ENCODE peak calls at places on chromosome 13, in nine cellular contexts. One of them, this sample, is unnamed.

GRCh38 chr13:23558675-23559536 is 11.3 kb upstream of the TNFRSF19 start:
- DNase-seq in H54: peak
- DNase-seq in IMR-90: peak
- DNase-seq in adrenal gland: peak
- DNase-seq in breast epithelium: peak
- DNase-seq in A549: peak
- DNase-seq in right lobe of liver: no peak
- DNase-seq in gastrocnemius medialis: peak
- DNase-seq in NB4: peak
- DNase-seq in this sample: no peak

GRCh38 chr13:67013709-67014108 is 216.4 kb downstream of the PCDH9 start:
- DNase-seq in H54: no peak
- DNase-seq in IMR-90: no peak
- DNase-seq in adrenal gland: no peak
- DNase-seq in breast epithelium: no peak
- DNase-seq in A549: no peak
- DNase-seq in right lobe of liver: no peak
- DNase-seq in gastrocnemius medialis: no peak
- DNase-seq in NB4: no peak
- DNase-seq in this sample: no peak

GRCh38 chr13:111486801-111487200 is 166.4 kb downstream of the TEX29 start:
- DNase-seq in H54: no peak
- DNase-seq in IMR-90: no peak
- DNase-seq in adrenal gland: peak
- DNase-seq in breast epithelium: no peak
- DNase-seq in A549: no peak
- DNase-seq in right lobe of liver: no peak
- DNase-seq in gastrocnemius medialis: no peak
- DNase-seq in NB4: no peak
- DNase-seq in this sample: no peak

GRCh38 chr13:39506559-39507390 is 96.2 kb downstream of the LHFPL6 start:
- DNase-seq in H54: no peak
- DNase-seq in IMR-90: peak
- DNase-seq in adrenal gland: no peak
- DNase-seq in breast epithelium: no peak
- DNase-seq in A549: no peak
- DNase-seq in right lobe of liver: no peak
- DNase-seq in gastrocnemius medialis: no peak
- DNase-seq in NB4: no peak
- DNase-seq in this sample: no peak

GRCh38 chr13:77374339-77374738 is 47.4 kb upstream of the MYCBP2 start:
- DNase-seq in H54: no peak
- DNase-seq in IMR-90: no peak
- DNase-seq in adrenal gland: no peak
- DNase-seq in breast epithelium: no peak
- DNase-seq in A549: no peak
- DNase-seq in right lobe of liver: no peak
- DNase-seq in gastrocnemius medialis: no peak
- DNase-seq in NB4: no peak
- DNase-seq in this sample: no peak

GRCh38 chr13:93859666-93860065 is 619.8 kb downstream of the DCT start:
- DNase-seq in H54: no peak
- DNase-seq in IMR-90: peak
- DNase-seq in adrenal gland: no peak
- DNase-seq in breast epithelium: no peak
- DNase-seq in A549: no peak
- DNase-seq in right lobe of liver: no peak
- DNase-seq in gastrocnemius medialis: no peak
- DNase-seq in NB4: no peak
- DNase-seq in this sample: no peak

GRCh38 chr13:44271915-44272341 is 101.7 kb upstream of the SERP2 start:
- DNase-seq in H54: no peak
- DNase-seq in IMR-90: no peak
- DNase-seq in adrenal gland: peak
- DNase-seq in breast epithelium: no peak
- DNase-seq in A549: no peak
- DNase-seq in right lobe of liver: no peak
- DNase-seq in gastrocnemius medialis: peak
- DNase-seq in NB4: no peak
- DNase-seq in this sample: no peak

GRCh38 chr13:109227344-109227940 is 558.9 kb downstream of the IRS2 start:
- DNase-seq in H54: no peak
- DNase-seq in IMR-90: no peak
- DNase-seq in adrenal gland: no peak
- DNase-seq in breast epithelium: no peak
- DNase-seq in A549: no peak
- DNase-seq in right lobe of liver: no peak
- DNase-seq in gastrocnemius medialis: no peak
- DNase-seq in NB4: no peak
- DNase-seq in this sample: no peak

GRCh38 chr13:46552302-46552680 is 679 bp upstream of the LRCH1 start:
- DNase-seq in H54: no peak
- DNase-seq in IMR-90: no peak
- DNase-seq in adrenal gland: no peak
- DNase-seq in breast epithelium: no peak
- DNase-seq in A549: no peak
- DNase-seq in right lobe of liver: no peak
- DNase-seq in gastrocnemius medialis: no peak
- DNase-seq in NB4: peak
- DNase-seq in this sample: no peak

GRCh38 chr13:46553886-46554855 is 1.2 kb downstream of the LRCH1 start:
- DNase-seq in H54: peak
- DNase-seq in IMR-90: peak
- DNase-seq in adrenal gland: peak
- DNase-seq in breast epithelium: peak
- DNase-seq in A549: peak
- DNase-seq in right lobe of liver: peak
- DNase-seq in gastrocnemius medialis: peak
- DNase-seq in NB4: peak
- DNase-seq in this sample: peak

GRCh38 chr13:46551410-46552301 is 1.3 kb upstream of the LRCH1 start:
- DNase-seq in H54: no peak
- DNase-seq in IMR-90: peak
- DNase-seq in adrenal gland: peak
- DNase-seq in breast epithelium: peak
- DNase-seq in A549: peak
- DNase-seq in right lobe of liver: peak
- DNase-seq in gastrocnemius medialis: peak
- DNase-seq in NB4: peak
- DNase-seq in this sample: peak

GRCh38 chr13:46553521-46553885 is 533 bp downstream of the LRCH1 start:
- DNase-seq in H54: no peak
- DNase-seq in IMR-90: no peak
- DNase-seq in adrenal gland: peak
- DNase-seq in breast epithelium: no peak
- DNase-seq in A549: no peak
- DNase-seq in right lobe of liver: peak
- DNase-seq in gastrocnemius medialis: no peak
- DNase-seq in NB4: no peak
- DNase-seq in this sample: peak

GRCh38 chr13:46552888-46553520 is at the start of gene LRCH1:
- DNase-seq in H54: peak
- DNase-seq in IMR-90: peak
- DNase-seq in adrenal gland: peak
- DNase-seq in breast epithelium: peak
- DNase-seq in A549: peak
- DNase-seq in right lobe of liver: peak
- DNase-seq in gastrocnemius medialis: peak
- DNase-seq in NB4: peak
- DNase-seq in this sample: peak
- TF ChIP-seq POLR2A in H54: peak
- TF ChIP-seq POLR2A in IMR-90: peak
- TF ChIP-seq POLR2A in adrenal gland: no peak
- TF ChIP-seq POLR2A in breast epithelium: no peak
- TF ChIP-seq POLR2A in A549: peak
- TF ChIP-seq POLR2A in right lobe of liver: peak
- TF ChIP-seq POLR2A in gastrocnemius medialis: peak
- TF ChIP-seq POLR2A in NB4: peak
- TF ChIP-seq POLR2A in this sample: no peak

GRCh38 chr13:48412100-48412556 is 785 bp downstream of the LPAR6 start:
- DNase-seq in H54: no peak
- DNase-seq in IMR-90: peak
- DNase-seq in adrenal gland: no peak
- DNase-seq in breast epithelium: no peak
- DNase-seq in A549: no peak
- DNase-seq in right lobe of liver: no peak
- DNase-seq in gastrocnemius medialis: no peak
- DNase-seq in NB4: peak
- DNase-seq in this sample: no peak

GRCh38 chr13:48415516-48415915 is 2.6 kb upstream of the LPAR6 start:
- DNase-seq in H54: no peak
- DNase-seq in IMR-90: no peak
- DNase-seq in adrenal gland: no peak
- DNase-seq in breast epithelium: no peak
- DNase-seq in A549: no peak
- DNase-seq in right lobe of liver: no peak
- DNase-seq in gastrocnemius medialis: no peak
- DNase-seq in NB4: no peak
- DNase-seq in this sample: no peak

GRCh38 chr13:48411281-48412099 is 1.4 kb downstream of the LPAR6 start:
- DNase-seq in H54: no peak
- DNase-seq in IMR-90: peak
- DNase-seq in adrenal gland: no peak
- DNase-seq in breast epithelium: no peak
- DNase-seq in A549: no peak
- DNase-seq in right lobe of liver: no peak
- DNase-seq in gastrocnemius medialis: no peak
- DNase-seq in NB4: peak
- DNase-seq in this sample: no peak

GRCh38 chr13:48414501-48414900 is 1.6 kb upstream of the LPAR6 start:
- DNase-seq in H54: no peak
- DNase-seq in IMR-90: no peak
- DNase-seq in adrenal gland: no peak
- DNase-seq in breast epithelium: no peak
- DNase-seq in A549: no peak
- DNase-seq in right lobe of liver: no peak
- DNase-seq in gastrocnemius medialis: no peak
- DNase-seq in NB4: no peak
- DNase-seq in this sample: no peak

GRCh38 chr13:48412881-48413351 is at the start of gene LPAR6:
- DNase-seq in H54: no peak
- DNase-seq in IMR-90: peak
- DNase-seq in adrenal gland: peak
- DNase-seq in breast epithelium: no peak
- DNase-seq in A549: no peak
- DNase-seq in right lobe of liver: no peak
- DNase-seq in gastrocnemius medialis: no peak
- DNase-seq in NB4: peak
- DNase-seq in this sample: no peak
- TF ChIP-seq POLR2A in H54: no peak
- TF ChIP-seq POLR2A in IMR-90: no peak
- TF ChIP-seq POLR2A in adrenal gland: peak
- TF ChIP-seq POLR2A in breast epithelium: peak
- TF ChIP-seq POLR2A in A549: no peak
- TF ChIP-seq POLR2A in right lobe of liver: peak
- TF ChIP-seq POLR2A in gastrocnemius medialis: peak
- TF ChIP-seq POLR2A in NB4: no peak
- TF ChIP-seq POLR2A in this sample: no peak

DNA sequence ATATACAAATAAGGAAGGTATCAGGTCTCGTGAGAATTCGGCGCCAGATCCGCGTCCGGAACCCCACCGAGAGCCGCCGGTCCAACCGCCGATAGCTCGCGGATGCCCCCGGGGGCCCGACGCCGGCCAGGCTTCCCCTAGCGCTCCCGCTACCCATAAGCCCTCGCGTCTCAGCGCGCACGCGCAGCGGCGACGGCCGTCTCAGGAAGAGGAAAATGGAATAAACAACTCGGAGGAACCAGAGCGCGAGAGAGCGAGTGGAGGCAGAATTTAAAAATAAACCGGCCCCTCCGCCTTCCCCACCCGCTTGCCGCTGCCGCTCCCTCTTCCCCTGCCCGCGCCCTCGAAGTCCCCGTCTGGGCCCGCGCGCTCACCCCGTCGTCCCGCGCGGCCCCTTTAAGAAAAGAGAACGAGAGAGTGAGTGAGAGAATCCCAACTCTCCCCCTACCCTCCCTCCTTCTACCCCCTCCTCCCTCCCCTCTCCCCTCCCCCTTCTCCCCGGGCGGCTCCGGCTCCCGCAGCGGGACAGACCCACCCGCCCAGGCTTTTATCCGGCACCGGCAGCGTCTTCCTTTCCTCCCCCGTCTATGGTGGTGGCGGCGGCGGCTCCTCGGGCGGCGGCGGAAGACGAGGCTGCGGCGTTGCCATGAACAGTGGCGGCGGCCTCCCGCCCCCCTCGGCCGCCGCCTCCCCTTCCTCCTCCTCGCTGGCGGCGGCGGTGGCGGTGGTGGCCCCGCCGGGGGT is at the start of gene PAN3:
- DNase-seq in H54: peak
- DNase-seq in IMR-90: peak
- DNase-seq in adrenal gland: peak
- DNase-seq in breast epithelium: peak
- DNase-seq in A549: peak
- DNase-seq in right lobe of liver: peak
- DNase-seq in gastrocnemius medialis: peak
- DNase-seq in NB4: peak
- DNase-seq in this sample: peak
- TF ChIP-seq POLR2A in H54: peak
- TF ChIP-seq POLR2A in IMR-90: peak
- TF ChIP-seq POLR2A in adrenal gland: peak
- TF ChIP-seq POLR2A in breast epithelium: no peak
- TF ChIP-seq POLR2A in A549: peak
- TF ChIP-seq POLR2A in right lobe of liver: peak
- TF ChIP-seq POLR2A in gastrocnemius medialis: peak
- TF ChIP-seq POLR2A in NB4: peak
- TF ChIP-seq POLR2A in this sample: peak

GRCh38 chr13:98493035-98493401 is 83.9 kb downstream of the STK24 start:
- DNase-seq in H54: no peak
- DNase-seq in IMR-90: no peak
- DNase-seq in adrenal gland: no peak
- DNase-seq in breast epithelium: no peak
- DNase-seq in A549: no peak
- DNase-seq in right lobe of liver: no peak
- DNase-seq in gastrocnemius medialis: no peak
- DNase-seq in NB4: no peak
- DNase-seq in this sample: no peak

GRCh38 chr13:98495627-98496238 is 81.2 kb downstream of the STK24 start:
- DNase-seq in H54: no peak
- DNase-seq in IMR-90: no peak
- DNase-seq in adrenal gland: no peak
- DNase-seq in breast epithelium: no peak
- DNase-seq in A549: no peak
- DNase-seq in right lobe of liver: no peak
- DNase-seq in gastrocnemius medialis: no peak
- DNase-seq in NB4: no peak
- DNase-seq in this sample: no peak

GRCh38 chr13:98494769-98495168 is 82.1 kb downstream of the STK24 start:
- DNase-seq in H54: no peak
- DNase-seq in IMR-90: no peak
- DNase-seq in adrenal gland: no peak
- DNase-seq in breast epithelium: no peak
- DNase-seq in A549: no peak
- DNase-seq in right lobe of liver: no peak
- DNase-seq in gastrocnemius medialis: no peak
- DNase-seq in NB4: no peak
- DNase-seq in this sample: no peak

GRCh38 chr13:98496239-98496668 is 80.7 kb downstream of the STK24 start:
- DNase-seq in H54: no peak
- DNase-seq in IMR-90: peak
- DNase-seq in adrenal gland: no peak
- DNase-seq in breast epithelium: no peak
- DNase-seq in A549: no peak
- DNase-seq in right lobe of liver: no peak
- DNase-seq in gastrocnemius medialis: peak
- DNase-seq in NB4: no peak
- DNase-seq in this sample: no peak

GRCh38 chr13:98496966-98497365 is 79.9 kb downstream of the STK24 start:
- DNase-seq in H54: no peak
- DNase-seq in IMR-90: no peak
- DNase-seq in adrenal gland: no peak
- DNase-seq in breast epithelium: no peak
- DNase-seq in A549: no peak
- DNase-seq in right lobe of liver: no peak
- DNase-seq in gastrocnemius medialis: no peak
- DNase-seq in NB4: no peak
- DNase-seq in this sample: no peak
- TF ChIP-seq POLR2A in H54: no peak
- TF ChIP-seq POLR2A in IMR-90: no peak
- TF ChIP-seq POLR2A in adrenal gland: no peak
- TF ChIP-seq POLR2A in breast epithelium: no peak
- TF ChIP-seq POLR2A in A549: no peak
- TF ChIP-seq POLR2A in right lobe of liver: no peak
- TF ChIP-seq POLR2A in gastrocnemius medialis: no peak
- TF ChIP-seq POLR2A in NB4: no peak
- TF ChIP-seq POLR2A in this sample: no peak